ENCODE peak calls at places on chromosomes 5 and 9, in six cellular contexts. F is CD8-positive, alpha-beta T cell; J is adrenal gland; R is spleen; U is astrocyte; Y is hepatocyte. L is an unnamed sample.

GRCh38 chr5:119484884-119485283 is 32.6 kb downstream of the HSD17B4 start:
- DNase-seq in U (no peak), F (no peak), R (no peak), J (no peak), Y (no peak), L (no peak)

GRCh38 chr5:140194662-140195061 is 19.7 kb downstream of the CYSTM1 start:
- DNase-seq in U (no peak), F (no peak), R (no peak), J (no peak), Y (no peak), L (no peak)

GRCh38 chr9:15277400-15278137 is 29.4 kb downstream of the TTC39B start:
- DNase-seq in R (no peak), J (peak; percentile 29), F (no peak), Y (no peak), U (peak; percentile 11), L (no peak)

GRCh38 chr5:67350185-67350584 is 153.6 kb upstream of the CD180 start:
- DNase-seq in U (no peak), J (no peak), F (no peak), R (no peak), Y (no peak), L (no peak)

GRCh38 chr5:151181818-151182217 is 24.2 kb upstream of the ANXA6 start:
- DNase-seq in F (no peak), R (no peak), J (no peak), Y (no peak), U (no peak), L (no peak)

GRCh38 chr9:134811673-134812668 is 68.6 kb upstream of the FCN2 start:
- DNase-seq in U (peak; percentile 94), F (no peak), J (no peak), R (no peak), Y (peak; percentile 51), L (no peak)

GRCh38 chr5:179486596-179487051 is 63.7 kb upstream of the RUFY1 start:
- DNase-seq in J (no peak), R (peak; percentile 62), Y (peak; percentile 25), U (no peak), F (no peak), L (no peak)

GRCh38 chr5:78467744-78468357 is 107.4 kb downstream of the SCAMP1 start:
- DNase-seq in U (peak; percentile 39), R (no peak), F (no peak), Y (peak; percentile 56), J (no peak), L (no peak)

GRCh38 chr5:83345423-83345822 is 126.1 kb upstream of the VCAN start:
- DNase-seq in R (no peak), U (no peak), F (no peak), J (no peak), Y (no peak), L (no peak)

GRCh38 chr5:40429258-40430111 is 250.2 kb upstream of the PTGER4 start:
- DNase-seq in J (no peak), Y (no peak), F (no peak), U (no peak), R (no peak), L (no peak)

GRCh38 chr9:68575821-68576220 is 35.1 kb upstream of the TMEM252 start:
- DNase-seq in R (no peak), J (no peak), F (no peak), Y (no peak), U (no peak), L (no peak)

GRCh38 chr5:35815089-35815936 is 41.4 kb upstream of the IL7R start:
- DNase-seq in F (no peak), U (no peak), Y (peak; percentile 27), J (no peak), R (no peak), L (no peak)

GRCh38 chr5:155605898-155606297 is 592.3 kb downstream of the KIF4B start:
- DNase-seq in U (no peak), F (no peak), J (no peak), Y (no peak), R (no peak), L (no peak)

GRCh38 chr5:163089233-163089632 is 348.2 kb upstream of the CCNG1 start:
- DNase-seq in U (no peak), J (no peak), Y (no peak), F (no peak), R (no peak), L (no peak)

GRCh38 chr9:7246917-7247538 is 489.3 kb downstream of the KDM4C start:
- DNase-seq in U (peak; percentile 6), J (no peak), R (no peak), F (no peak), Y (no peak), L (no peak)

GRCh38 chr5:16713386-16713928 is 96.7 kb upstream of the RETREG1 start:
- DNase-seq in Y (no peak), U (peak; percentile 60), F (no peak), J (no peak), R (no peak), L (no peak)

GRCh38 chr9:132670359-132670815 is at the start of gene GTF3C4:
- DNase-seq in F (peak; percentile 88), U (no peak), Y (peak; percentile 95), R (peak; percentile 97), J (peak; percentile 90), L (peak; percentile 83)

GRCh38 chr5:143153332-143154119 is 250.0 kb downstream of the NR3C1 start:
- DNase-seq in J (peak; percentile 39), U (peak; percentile 90), Y (no peak), F (no peak), R (no peak), L (no peak)

GRCh38 chr5:16245249-16245648 is 65.7 kb upstream of the MARCHF11 start:
- DNase-seq in Y (no peak), R (no peak), U (no peak), J (no peak), F (no peak), L (no peak)

GRCh38 chr5:131947445-131947844 is 2.0 kb upstream of the MEIKIN start:
- DNase-seq in F (no peak), R (no peak), U (no peak), Y (no peak), J (no peak), L (no peak)

GRCh38 chr5:131950706-131951105 is 5.2 kb upstream of the MEIKIN start:
- DNase-seq in U (no peak), J (no peak), R (no peak), Y (no peak), F (no peak), L (no peak)

GRCh38 chr5:131944700-131945550 is 538 bp downstream of the MEIKIN start:
- DNase-seq in F (no peak), J (no peak), R (no peak), U (no peak), Y (no peak), L (no peak)

GRCh38 chr5:131943914-131944313 is 1.5 kb downstream of the MEIKIN start:
- DNase-seq in J (no peak), R (no peak), U (no peak), Y (no peak), F (no peak), L (no peak)

GRCh38 chr5:131945551-131945882 is at the start of gene MEIKIN:
- DNase-seq in U (no peak), R (no peak), Y (no peak), F (no peak), J (no peak), L (no peak)
- H3K27ac ChIP-seq in U (no peak within 1 kb of the TSS), R (peak within 1 kb of the TSS; percentile 8), Y (no peak within 1 kb of the TSS), F (no peak within 1 kb of the TSS), J (no peak within 1 kb of the TSS), L (no peak within 1 kb of the TSS)

GRCh38 chr5:159912033-159912800 is 4.1 kb upstream of the ADRA1B start:
- DNase-seq in J (peak; percentile 31), U (peak; percentile 82), R (no peak), F (no peak), Y (peak; percentile 23), L (no peak)
- H3K27ac ChIP-seq in J (peak overlapping the region; percentile 42), U (peak overlapping the region; percentile 35), R (peak overlapping the region; percentile 9), F (no peak overlapping the region), Y (peak overlapping the region; percentile 36), L (no peak overlapping the region)

GRCh38 chr5:34655354-34655991 is 655 bp upstream of the RAI14 start:
- DNase-seq in U (peak; percentile 90), F (no peak), J (peak; percentile 72), R (no peak), Y (peak; percentile 76), L (peak; percentile 3)
- H3K27ac ChIP-seq in U (peak overlapping the region; percentile 96), F (no peak overlapping the region), J (peak overlapping the region; percentile 81), R (peak overlapping the region; percentile 86), Y (peak overlapping the region; percentile 98), L (no peak overlapping the region)

DNA sequence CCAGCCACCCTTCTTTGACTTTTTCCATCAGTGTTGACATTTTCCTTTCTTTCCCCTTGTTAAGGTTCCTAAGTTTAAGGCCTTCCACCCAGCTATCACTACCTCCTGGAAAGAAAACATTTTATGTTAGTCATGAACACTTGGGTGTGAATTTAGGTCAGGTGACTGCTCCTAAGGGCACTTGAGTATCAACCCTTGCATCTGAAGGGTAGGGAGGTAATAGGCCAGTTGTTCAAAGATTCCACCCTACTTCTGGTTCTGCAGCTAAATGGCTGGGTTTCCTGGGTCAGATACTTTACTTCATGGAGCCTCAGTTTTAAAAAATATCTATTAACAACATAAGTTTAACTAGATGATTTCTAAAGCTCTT is 49.1 kb upstream of the OSMR start:
- DNase-seq in J (no peak), Y (no peak), U (no peak), R (no peak), F (no peak), L (no peak)
- H3K27ac ChIP-seq in J (no peak overlapping the region), Y (no peak overlapping the region), U (no peak overlapping the region), R (peak overlapping the region; percentile 4), F (no peak overlapping the region), L (no peak overlapping the region)

DNA sequence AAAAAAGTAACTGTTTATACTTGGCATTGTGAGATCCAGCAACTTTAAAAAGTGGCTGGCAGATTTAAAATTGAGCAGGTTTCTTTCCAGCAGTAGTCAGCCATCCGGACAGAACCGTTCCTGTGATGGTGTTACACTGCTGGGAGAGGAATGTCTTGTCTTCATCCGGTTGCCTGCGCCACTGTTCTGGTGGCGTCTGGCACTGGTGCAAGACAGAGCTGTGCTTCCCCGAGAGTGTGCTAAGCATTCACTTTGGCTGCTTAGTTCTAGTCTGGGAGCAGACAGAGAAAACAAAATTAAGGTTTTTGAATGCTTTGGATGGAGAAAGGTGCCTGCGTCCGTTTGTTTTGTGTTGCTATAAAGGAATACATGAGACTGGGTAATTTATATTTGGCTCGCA is 35.5 kb upstream of the CREBRF start:
- DNase-seq in Y (no peak), U (peak; percentile 30), R (no peak), F (no peak), J (no peak), L (no peak)
- H3K27ac ChIP-seq in Y (peak overlapping the region; percentile 16), U (no peak overlapping the region), R (no peak overlapping the region), F (no peak overlapping the region), J (no peak overlapping the region), L (no peak overlapping the region)

GRCh38 chr5:93916872-93917271 is 175.5 kb upstream of the POU5F2 start:
- DNase-seq in Y (no peak), R (no peak), U (no peak), F (no peak), J (no peak), L (no peak)
- H3K27ac ChIP-seq in Y (no peak overlapping the region), R (no peak overlapping the region), U (no peak overlapping the region), F (no peak overlapping the region), J (no peak overlapping the region), L (no peak overlapping the region)

L was measured in CD4-positive, alpha-beta T cell.